ENCODE peak calls at places on chromosomes 3 and 15, in four cellular contexts. G, U, L and I are unnamed samples.

GRCh38 chr3:45544024-45544718 is 50.4 kb upstream of the LIMD1 start:
- DNase-seq in U (no peak), L (no peak), G (no peak), I (no peak)

GRCh38 chr15:26841514-26841913 is 25.3 kb upstream of the GABRA5 start:
- DNase-seq in U (no peak), G (no peak), L (no peak), I (no peak)

GRCh38 chr15:68428431-68428940 is 3.5 kb downstream of the ITGA11 start:
- DNase-seq in U (no peak), G (no peak), L (no peak), I (no peak)

GRCh38 chr3:128617557-128618397 is 32.8 kb downstream of the RPN1 start:
- DNase-seq in U (peak; percentile 78), L (peak; percentile 81), G (peak; percentile 93), I (peak; percentile 99)

GRCh38 chr3:52346623-52347530 is 30.8 kb downstream of the DNAH1 start:
- DNase-seq in G (no peak), L (no peak), U (no peak), I (no peak)

GRCh38 chr3:164479406-164479805 is 598.9 kb downstream of the SI start:
- DNase-seq in L (no peak), U (no peak), G (no peak), I (no peak)

GRCh38 chr15:39595621-39596221 is 14.8 kb downstream of the THBS1 start:
- DNase-seq in G (no peak), L (no peak), U (no peak), I (no peak)

GRCh38 chr3:187274315-187274976 is 17.1 kb downstream of the MASP1 start:
- DNase-seq in U (no peak), G (no peak), L (no peak), I (no peak)

GRCh38 chr15:60076582-60077263 is 72.6 kb downstream of the FOXB1 start:
- DNase-seq in U (no peak), L (no peak), G (no peak), I (no peak)

GRCh38 chr3:141940204-141940776 is 63.8 kb downstream of the ATP1B3 start:
- DNase-seq in L (no peak), U (peak; percentile 42), G (no peak), I (no peak)

GRCh38 chr15:65177901-65178300 is 7.2 kb downstream of the CLPX start:
- DNase-seq in G (no peak), L (no peak), U (no peak), I (no peak)

GRCh38 chr3:59726279-59726678 is 676.5 kb upstream of the CFAP20DC start:
- DNase-seq in L (peak; percentile 12), G (no peak), U (no peak), I (no peak)

GRCh38 chr3:129268396-129268795 is 10.3 kb upstream of the HMCES start:
- DNase-seq in U (no peak), L (no peak), G (no peak), I (no peak)

GRCh38 chr3:150763841-150764483 is 993 bp upstream of the SIAH2 start:
- DNase-seq in U (no peak), L (no peak), G (no peak), I (peak; percentile 67)

GRCh38 chr15:58512522-58512921 is 80.7 kb downstream of the LIPC start:
- DNase-seq in U (no peak), G (no peak), L (no peak), I (no peak)

GRCh38 chr3:123802007-123802630 is 82.0 kb downstream of the MYLK start:
- DNase-seq in L (no peak), G (no peak), U (no peak), I (no peak)

GRCh38 chr3:105970283-105970682 is 101.5 kb upstream of the CBLB start:
- DNase-seq in U (no peak), G (peak; percentile 77), L (peak; percentile 4), I (no peak)

GRCh38 chr3:43523454-43524053 is 98.3 kb downstream of the ANO10 start:
- DNase-seq in U (no peak), G (no peak), L (no peak), I (peak; percentile 23)

GRCh38 chr3:80592792-80593191 is 825.0 kb upstream of the ROBO1 start:
- DNase-seq in G (no peak), U (no peak), L (no peak), I (no peak)

GRCh38 chr15:57160823-57161560 is 215.3 kb upstream of the CGNL1 start:
- DNase-seq in L (no peak), U (no peak), G (no peak), I (no peak)

GRCh38 chr3:110027446-110027845 is 690.1 kb upstream of the DPPA4 start:
- DNase-seq in G (no peak), U (no peak), L (no peak), I (no peak)

GRCh38 chr15:64997911-64998310 is 8.2 kb upstream of the SPG21 start:
- DNase-seq in U (no peak), G (no peak), L (no peak), I (no peak)

GRCh38 chr3:31009881-31010280 is 115.4 kb upstream of the GADL1 start:
- DNase-seq in U (no peak), G (no peak), L (no peak), I (no peak)

GRCh38 chr15:32716960-32717289 is 879 bp upstream of the GREM1 start:
- DNase-seq in L (no peak), U (no peak), G (no peak), I (peak; percentile 59)

GRCh38 chr3:130242850-130243569 is 102.5 kb upstream of the COL6A5 start:
- DNase-seq in L (no peak), U (peak; percentile 2), G (no peak), I (no peak)

GRCh38 chr3:48431224-48432029 is 1.5 kb upstream of the PLXNB1 start:
- DNase-seq in G (no peak), U (no peak), L (no peak), I (no peak)

GRCh38 chr3:44326035-44326434 is 12.5 kb upstream of the TCAIM start:
- DNase-seq in L (no peak), U (no peak), G (no peak), I (no peak)

GRCh38 chr3:142077859-142078500 is 71.4 kb downstream of the TFDP2 start:
- DNase-seq in U (no peak), L (no peak), G (no peak), I (no peak)

GRCh38 chr15:37217567-37217966 is 117.2 kb upstream of the MEIS2 start:
- DNase-seq in G (no peak), U (no peak), L (no peak), I (no peak)

GRCh38 chr15:56095406-56095805 is 102.0 kb upstream of the NEDD4 start:
- DNase-seq in U (no peak), G (no peak), L (no peak), I (no peak)

GRCh38 chr15:56102401-56102800 is 109.0 kb upstream of the NEDD4 start:
- DNase-seq in G (no peak), U (no peak), L (no peak), I (no peak)

GRCh38 chr15:56099311-56099710 is 105.9 kb upstream of the NEDD4 start:
- DNase-seq in G (no peak), L (no peak), U (no peak), I (no peak)

DNA sequence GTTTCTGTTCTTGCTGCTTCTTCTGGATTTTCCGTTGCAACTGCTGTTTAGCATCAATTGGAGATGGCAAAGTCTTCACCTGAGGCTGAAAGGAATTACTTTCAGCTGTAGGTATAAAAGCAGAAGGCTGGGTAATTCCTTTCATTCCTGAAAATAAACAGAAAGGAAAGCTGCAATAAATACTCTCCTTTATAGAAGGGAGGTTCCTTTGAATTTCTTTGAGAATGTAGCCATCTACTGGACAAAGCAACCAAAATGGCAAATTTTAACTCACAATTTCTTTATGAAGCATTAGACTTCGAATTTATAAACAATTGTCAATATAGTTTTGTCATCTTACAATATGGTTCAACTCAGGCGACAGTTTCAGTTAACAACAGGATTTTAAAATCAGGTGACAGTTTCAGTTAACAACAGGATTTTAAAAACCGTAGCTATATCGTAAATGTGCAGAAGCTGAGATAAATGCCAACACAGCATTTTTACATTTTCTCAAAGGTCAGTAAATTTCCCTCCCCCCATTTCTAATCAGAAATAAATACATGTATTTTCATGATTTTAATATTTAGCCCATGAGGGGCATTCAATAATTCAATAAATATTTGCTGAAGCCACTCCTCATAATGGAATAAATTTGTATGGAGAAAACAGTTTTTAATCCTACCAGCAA is 105.0 kb upstream of the NEDD4 start:
- DNase-seq in L (no peak), G (no peak), U (no peak), I (no peak)
- TF ChIP-seq CTCF in L (no peak), G (no peak), U (no peak), I (no peak)

GRCh38 chr15:98647026-98647773 is 1.1 kb upstream of the IGF1R start:
- DNase-seq in U (peak; percentile 42), G (peak; percentile 61), L (no peak), I (peak; percentile 89)
- TF ChIP-seq CTCF in U (peak; percentile 95), G (no peak), L (peak; percentile 54), I (peak; percentile 60)

DNA sequence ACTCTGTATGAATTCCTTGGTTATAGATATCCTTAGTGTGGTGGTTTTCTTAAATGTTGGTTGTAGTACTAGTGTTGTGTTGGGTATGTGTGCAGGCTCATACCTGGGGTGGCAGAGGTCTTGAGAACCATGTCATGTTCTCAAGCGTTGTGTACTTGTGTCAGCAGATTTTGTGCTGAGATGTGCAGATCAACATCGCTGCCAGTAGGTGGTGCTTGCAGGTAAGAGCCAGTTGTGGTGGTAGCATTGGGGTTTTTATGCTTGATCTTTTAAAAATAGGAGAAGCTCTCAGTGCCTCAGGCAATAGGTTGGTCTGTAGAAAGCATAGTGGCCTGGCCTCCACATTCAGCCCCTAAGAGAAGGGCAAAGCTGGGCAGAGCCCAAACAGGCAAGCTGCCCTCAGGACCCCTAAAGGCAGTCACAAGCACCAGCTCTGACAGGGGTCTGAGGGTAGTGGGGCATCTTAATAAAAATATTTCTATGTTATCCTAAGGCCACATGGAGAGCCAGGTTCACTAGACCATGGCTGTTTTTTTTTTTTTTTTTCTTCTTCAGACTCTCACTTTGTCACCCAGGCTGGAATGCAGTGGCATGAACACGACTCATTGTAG is 164.0 kb downstream of the IL20RB start:
- DNase-seq in U (peak; percentile 39), G (no peak), L (peak; percentile 25), I (peak; percentile 36)
- TF ChIP-seq CTCF in U (peak; percentile 83), G (peak; percentile 56), L (peak; percentile 87), I (peak; percentile 52)

GRCh38 chr3:154090116-154090420 is 31.1 kb upstream of the ARHGEF26 start:
- DNase-seq in L (no peak), G (no peak), U (no peak), I (no peak)

GRCh38 chr3:154101250-154101649 is 19.9 kb upstream of the ARHGEF26 start:
- DNase-seq in U (no peak), L (no peak), G (no peak), I (no peak)

GRCh38 chr3:154098396-154098795 is 22.8 kb upstream of the ARHGEF26 start:
- DNase-seq in G (no peak), L (no peak), U (no peak), I (no peak)

GRCh38 chr3:154100556-154100955 is 20.6 kb upstream of the ARHGEF26 start:
- DNase-seq in U (no peak), L (no peak), G (no peak), I (no peak)

GRCh38 chr3:154095832-154096421 is 25.3 kb upstream of the ARHGEF26 start:
- DNase-seq in L (no peak), U (no peak), G (no peak), I (no peak)
- TF ChIP-seq CTCF in L (peak; percentile 6), U (peak; percentile 64), G (no peak), I (no peak)